ENCODE peak calls at places on chromosomes 3 and 15, in nine cellular contexts. B is heart left ventricle; J is Caco-2; C is astrocyte of the spinal cord; O is osteoblast; R is fibroblast of lung; T is CD8-positive, alpha-beta T cell; Y is endothelial cell of umbilical vein; Z is lower lobe of right lung. A is an unnamed sample.

GRCh38 chr15:64568765-64569164 is 108.4 kb downstream of the ZNF609 start:
- DNase-seq in B (no peak), J (no peak), C (no peak), O (no peak), R (no peak), T (no peak), Y (no peak), Z (no peak), A (no peak)

GRCh38 chr15:51759557-51760070 is 8.2 kb downstream of the TMOD2 start:
- DNase-seq in B (peak; percentile 53), J (no peak), C (peak; percentile 83), O (peak; percentile 82), R (peak; percentile 97), T (no peak), Y (no peak), Z (peak; percentile 62), A (no peak)

GRCh38 chr15:63473999-63474809 is 30.2 kb upstream of the USP3 start:
- DNase-seq in B (no peak), J (peak; percentile 92), C (peak; percentile 85), O (peak; percentile 82), R (peak; percentile 81), T (peak; percentile 59), Y (no peak), Z (no peak), A (peak; percentile 84)

GRCh38 chr3:66991478-66991877 is 6.6 kb upstream of the KBTBD8 start:
- DNase-seq in B (no peak), J (no peak), C (peak; percentile 69), O (no peak), R (peak; percentile 93), T (no peak), Y (peak; percentile 35), Z (no peak), A (no peak)

GRCh38 chr3:170502297-170502696 is 83.6 kb downstream of the SLC7A14 start:
- DNase-seq in B (no peak), J (no peak), C (no peak), O (no peak), R (peak; percentile 59), T (no peak), Y (no peak), Z (no peak), A (no peak)

GRCh38 chr3:100717063-100717462 is 7.8 kb downstream of the TFG start:
- DNase-seq in B (no peak), J (no peak), C (no peak), O (no peak), R (no peak), T (no peak), Y (no peak), Z (no peak), A (no peak)

GRCh38 chr3:147589016-147589415 is 179.9 kb downstream of the ZIC1 start:
- DNase-seq in B (no peak), J (no peak), C (peak; percentile 71), O (no peak), R (no peak), T (no peak), Y (no peak), Z (no peak), A (no peak)

GRCh38 chr3:37680393-37680792 is 181.3 kb upstream of the CTDSPL start:
- DNase-seq in B (no peak), J (no peak), C (no peak), O (no peak), R (no peak), T (no peak), Y (no peak), Z (no peak), A (no peak)

GRCh38 chr15:96029172-96029571 is 301.3 kb upstream of the NR2F2 start:
- DNase-seq in B (no peak), J (no peak), C (no peak), O (no peak), R (no peak), T (no peak), Y (no peak), Z (no peak), A (no peak)

GRCh38 chr3:171614318-171614967 is 154.2 kb upstream of the TNIK start:
- DNase-seq in B (peak; percentile 30), J (no peak), C (peak; percentile 35), O (no peak), R (peak; percentile 8), T (no peak), Y (peak; percentile 37), Z (no peak), A (no peak)

GRCh38 chr15:95910643-95911212 is 419.8 kb upstream of the NR2F2 start:
- DNase-seq in B (no peak), J (no peak), C (no peak), O (no peak), R (no peak), T (no peak), Y (no peak), Z (no peak), A (no peak)

DNA sequence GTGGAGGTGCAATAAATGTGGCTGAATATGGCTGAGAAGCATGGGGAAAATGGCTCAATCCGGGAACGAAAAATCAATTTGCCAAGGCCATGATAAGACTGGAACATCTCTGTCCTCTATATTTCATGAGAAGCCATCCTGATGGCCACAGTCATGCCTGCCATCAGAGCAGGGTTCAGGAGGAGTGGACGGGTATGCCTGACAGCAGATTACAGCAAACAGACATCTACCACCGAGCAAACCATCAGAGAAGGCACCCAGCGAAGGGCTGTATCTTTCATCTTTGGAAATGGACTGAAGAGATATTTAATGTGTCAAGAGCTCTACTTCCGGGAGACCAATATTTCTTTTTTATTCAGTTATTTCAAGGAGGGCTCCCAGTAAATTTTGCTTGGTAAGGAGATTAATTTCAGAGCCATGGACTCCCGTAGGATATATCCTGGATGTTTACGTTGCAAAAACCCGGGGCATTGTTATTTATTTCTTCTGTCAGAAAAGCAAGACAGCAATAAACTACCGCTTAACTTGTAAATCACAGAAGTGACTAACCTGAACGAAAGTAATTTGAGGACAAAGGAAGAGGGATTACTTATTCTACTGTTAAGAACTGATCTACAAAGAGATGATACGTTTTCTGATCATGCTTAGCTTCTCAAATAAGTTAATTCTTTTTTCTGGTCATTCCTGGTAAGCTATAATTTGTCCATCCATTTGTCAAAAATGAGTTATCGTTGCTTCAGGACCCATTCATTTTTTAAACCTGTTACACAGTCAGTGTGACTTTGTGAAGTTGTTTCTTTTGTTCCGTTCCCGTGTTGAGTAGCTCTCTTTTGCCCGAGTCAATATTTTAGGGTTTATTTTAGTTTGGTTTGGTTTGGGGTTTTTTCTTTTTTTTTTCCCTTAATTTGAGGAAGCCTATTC is 80.6 kb upstream of the CHD2 start:
- DNase-seq in B (no peak), J (no peak), C (peak; percentile 32), O (peak; percentile 85), R (no peak), T (no peak), Y (peak; percentile 20), Z (no peak), A (no peak)
- H3K4me3 ChIP-seq in B (peak overlapping the region; percentile 54), J (peak overlapping the region; percentile 17), C (peak overlapping the region; percentile 13), O (peak overlapping the region; percentile 70), R (peak overlapping the region; percentile 63), T (peak overlapping the region; percentile 64), Y (peak overlapping the region; percentile 53), Z (peak overlapping the region; percentile 45), A (peak overlapping the region; percentile 66)

DNA sequence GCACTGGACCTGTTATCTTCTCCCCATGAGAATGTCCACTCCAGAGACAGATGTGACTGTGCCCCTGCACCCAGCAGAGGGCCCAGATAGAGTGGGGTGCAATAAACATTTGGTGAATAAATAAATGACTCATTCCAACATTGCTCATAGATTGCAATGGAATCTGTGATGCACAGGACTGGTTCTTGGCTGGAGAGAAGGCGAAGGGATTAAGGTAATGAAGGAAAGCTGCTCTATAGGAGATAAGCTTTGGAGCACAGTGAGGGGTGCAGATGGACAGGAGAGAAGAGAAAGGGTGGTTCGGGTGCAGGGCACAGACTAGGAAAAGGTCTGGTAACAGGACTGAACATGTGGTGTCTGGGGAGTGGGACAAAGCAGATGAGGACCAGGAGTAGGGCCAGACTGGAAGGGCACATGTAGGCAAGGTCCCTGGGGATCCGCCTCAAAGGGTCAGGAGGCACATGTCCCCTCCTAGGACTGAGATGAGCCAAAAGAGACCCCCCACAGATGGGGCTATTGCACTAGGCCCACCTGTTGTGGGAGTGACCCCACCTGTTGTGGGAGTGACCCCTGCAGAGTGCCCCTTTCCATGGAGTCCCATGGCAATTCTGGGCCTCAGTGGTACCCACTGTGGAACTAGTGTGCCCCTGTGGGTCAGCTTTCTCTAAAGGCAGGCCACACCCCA is 17.5 kb upstream of the POC1A start:
- DNase-seq in B (no peak), J (no peak), C (peak; percentile 6), O (peak; percentile 91), R (peak; percentile 72), T (no peak), Y (no peak), Z (peak; percentile 22), A (no peak)
- TF ChIP-seq CTCF in B (no peak), J (no peak), C (no peak), O (peak; percentile 26), R (no peak), T (no peak), Y (no peak), Z (no peak), A (no peak)

GRCh38 chr3:194871143-194871863 is 185.6 kb downstream of the FAM43A start:
- DNase-seq in B (peak; percentile 50), J (peak; percentile 82), C (peak; percentile 90), O (peak; percentile 94), R (peak; percentile 82), T (no peak), Y (peak; percentile 71), Z (peak; percentile 61), A (no peak)
- H3K4me3 ChIP-seq in B (no peak overlapping the region), J (no peak overlapping the region), C (no peak overlapping the region), O (no peak overlapping the region), R (no peak overlapping the region), T (no peak overlapping the region), Y (no peak overlapping the region), Z (no peak overlapping the region), A (no peak overlapping the region)

GRCh38 chr3:47017504-47018268 is 38.2 kb downstream of the NBEAL2 start:
- DNase-seq in B (no peak), J (no peak), C (peak; percentile 67), O (peak; percentile 22), R (no peak), T (no peak), Y (no peak), Z (no peak), A (no peak)
- TF ChIP-seq CTCF in B (no peak), J (no peak), C (no peak), O (no peak), R (no peak), T (no peak), Y (no peak), Z (no peak), A (no peak)

GRCh38 chr3:19074257-19074938 is 73.9 kb upstream of the KCNH8 start:
- DNase-seq in B (no peak), J (no peak), C (no peak), O (no peak), R (no peak), T (no peak), Y (no peak), Z (no peak), A (no peak)
- H3K4me3 ChIP-seq in B (no peak overlapping the region), J (no peak overlapping the region), C (no peak overlapping the region), O (no peak overlapping the region), R (no peak overlapping the region), T (no peak overlapping the region), Y (no peak overlapping the region), Z (no peak overlapping the region), A (no peak overlapping the region)

DNA sequence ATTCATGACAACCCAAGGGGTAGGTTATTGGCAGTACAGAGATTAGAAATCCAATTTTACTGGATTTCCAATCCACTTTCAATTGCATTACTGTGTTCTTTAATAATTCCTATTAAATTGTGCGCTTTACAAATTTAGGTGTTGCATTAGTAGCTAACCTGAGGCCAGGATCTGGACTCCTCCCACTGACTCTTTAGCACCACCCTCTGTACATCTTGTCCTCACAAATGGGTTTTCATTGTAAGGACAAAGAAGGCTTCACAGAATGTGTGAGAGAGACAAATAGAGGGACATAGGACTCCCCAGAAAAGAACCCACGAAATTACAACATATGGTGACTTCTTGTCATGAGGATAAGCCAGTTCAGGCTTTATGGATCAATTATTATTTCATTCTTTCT is 643.1 kb upstream of the NAALADL2 start:
- DNase-seq in B (no peak), J (no peak), C (no peak), O (no peak), R (no peak), T (no peak), Y (no peak), Z (no peak), A (no peak)
- TF ChIP-seq CTCF in B (no peak), J (no peak), C (no peak), O (no peak), R (no peak), T (no peak), Y (no peak), Z (no peak), A (no peak)